ENCODE peak calls at places on chromosome 15, in nine cellular contexts. C is cardiac muscle cell, S is mucosa of descending colon, B is uterus, K is psoas muscle, P is brain microvascular endothelial cell, T is AG10803, L is astrocyte of the spinal cord, D is A673. G is an unnamed sample.

GRCh38 chr15:82587805-82588204 is 47.5 kb upstream of the RPS17 start:
- DNase-seq in P (no peak), D (no peak), S (no peak), C (no peak), L (no peak), T (no peak), B (no peak), K (no peak), G (no peak)

GRCh38 chr15:100733786-100734185 is 131.4 kb downstream of the ASB7 start:
- DNase-seq in P (peak), C (peak), T (peak), B (no peak), D (no peak), L (peak), S (no peak), K (no peak), G (peak)

GRCh38 chr15:86649277-86649676 is 569.6 kb downstream of the AGBL1 start:
- DNase-seq in S (no peak), D (no peak), B (no peak), P (no peak), L (no peak), C (no peak), T (no peak), K (no peak), G (no peak)

GRCh38 chr15:92840149-92840548 is 60.0 kb upstream of the CHD2 start:
- DNase-seq in K (no peak), P (no peak), L (no peak), B (no peak), D (no peak), S (peak), T (no peak), C (no peak), G (no peak)

GRCh38 chr15:70098461-70099166 is 897 bp upstream of the TLE3 start:
- DNase-seq in L (peak), D (peak), S (peak), C (peak), T (no peak), B (peak), K (peak), P (no peak), G (no peak)

GRCh38 chr15:89599021-89599420 is 23.8 kb downstream of the TICRR start:
- DNase-seq in S (no peak), C (peak), P (peak), B (no peak), D (no peak), T (peak), L (no peak), K (no peak), G (no peak)

GRCh38 chr15:29736745-29737023 is 85.6 kb downstream of the TJP1 start:
- DNase-seq in C (no peak), L (peak), K (no peak), P (peak), B (no peak), D (no peak), T (peak), S (no peak), G (peak)

GRCh38 chr15:52337961-52338535 is 42.4 kb upstream of the MYO5C start:
- DNase-seq in D (no peak), S (no peak), K (no peak), L (no peak), T (no peak), P (no peak), B (no peak), C (peak), G (no peak)

GRCh38 chr15:64807751-64808222 is 17.7 kb downstream of the PIF1 start:
- DNase-seq in D (no peak), C (no peak), T (no peak), L (no peak), S (no peak), K (no peak), B (peak), P (no peak), G (no peak)

GRCh38 chr15:73872370-73872769 is 994 bp upstream of the TBC1D21 start:
- DNase-seq in C (peak), P (peak), K (no peak), D (no peak), B (no peak), T (peak), S (no peak), L (no peak), G (peak)

GRCh38 chr15:81174125-81174524 is 22.6 kb upstream of the IL16 start:
- DNase-seq in D (no peak), C (no peak), S (no peak), L (no peak), T (no peak), P (no peak), B (no peak), K (no peak), G (no peak)

GRCh38 chr15:40046721-40047412 is 7.9 kb upstream of the SRP14 start:
- DNase-seq in T (peak), K (no peak), S (no peak), D (peak), B (no peak), L (peak), C (peak), P (peak), G (peak)

GRCh38 chr15:82919231-82919886 is 33.2 kb downstream of the HOMER2 start:
- DNase-seq in C (no peak), D (no peak), L (no peak), S (no peak), P (no peak), T (no peak), B (no peak), K (peak), G (no peak)

GRCh38 chr15:73753250-73754130 is at the start of gene INSYN1:
- DNase-seq in D (peak), K (peak), B (no peak), T (peak), P (no peak), S (no peak), C (peak), L (peak), G (peak)

GRCh38 chr15:35697549-35698299 is 151.8 kb upstream of the DPH6 start:
- DNase-seq in P (peak), B (peak), D (peak), K (no peak), S (no peak), L (peak), C (peak), T (peak), G (peak)

DNA sequence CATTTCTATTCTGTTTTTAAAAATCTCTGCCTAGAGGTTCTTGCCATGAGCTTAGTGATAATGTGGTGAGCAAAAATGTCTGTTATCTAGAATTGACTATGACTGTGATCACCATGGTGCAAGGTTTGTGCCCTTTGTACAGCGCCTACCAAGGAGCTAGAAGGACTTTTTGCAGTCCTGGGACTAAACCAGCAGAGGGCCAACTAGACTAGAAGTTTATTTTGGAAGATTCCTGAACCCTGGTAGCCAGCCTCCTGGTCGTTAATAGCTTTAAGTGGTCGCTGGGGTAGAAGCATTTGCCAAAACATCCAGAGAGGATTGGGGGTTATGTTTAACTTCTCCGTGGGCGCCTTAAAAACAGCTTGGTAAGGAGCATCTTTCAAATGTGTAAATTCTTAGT is 7.8 kb downstream of the SCG5 start:
- DNase-seq in T (peak), K (no peak), P (peak), D (peak), C (peak), S (no peak), L (peak), B (no peak), G (peak)
- TF ChIP-seq CTCF in T (peak), K (no peak), P (peak), D (peak), C (peak), S (no peak), L (peak), B (no peak), G (peak)

GRCh38 chr15:90955911-90956310 is 1.2 kb downstream of the RCCD1 start:
- DNase-seq in P (no peak), S (peak), K (no peak), T (no peak), L (no peak), D (peak), B (no peak), C (no peak), G (no peak)

GRCh38 chr15:90959028-90959595 is 4.4 kb downstream of the RCCD1 start:
- DNase-seq in K (no peak), S (no peak), L (no peak), D (no peak), C (no peak), T (no peak), B (no peak), P (no peak), G (no peak)

GRCh38 chr15:90956551-90957104 is 1.9 kb downstream of the RCCD1 start:
- DNase-seq in C (peak), S (peak), P (peak), B (peak), K (peak), L (peak), T (peak), D (peak), G (peak)

GRCh38 chr15:90957105-90957790 is 2.6 kb downstream of the RCCD1 start:
- DNase-seq in L (peak), T (peak), P (peak), D (peak), K (no peak), S (no peak), C (peak), B (no peak), G (peak)

GRCh38 chr15:90957791-90958190 is 3.1 kb downstream of the RCCD1 start:
- DNase-seq in D (no peak), B (no peak), C (no peak), L (no peak), S (no peak), P (no peak), K (no peak), T (no peak), G (no peak)
- H3K4me3 ChIP-seq in D (peak), B (peak), C (no peak), L (peak), S (no peak), P (peak), K (peak), T (peak), G (peak)

GRCh38 chr15:31366169-31366734 is 39.6 kb downstream of the KLF13 start:
- DNase-seq in C (peak), B (peak), P (no peak), K (peak), L (no peak), D (peak), S (peak), T (peak), G (peak)
- TF ChIP-seq CTCF in C (peak), B (peak), P (peak), K (peak), L (no peak), D (peak), S (no peak), T (peak), G (peak)

GRCh38 chr15:85584791-85585360 is 204.5 kb downstream of the AKAP13 start:
- DNase-seq in C (no peak), K (no peak), P (no peak), L (no peak), B (no peak), T (no peak), S (no peak), D (no peak), G (no peak)
- H3K4me3 ChIP-seq in C (no peak), K (peak), P (no peak), L (no peak), B (no peak), T (no peak), S (no peak), D (no peak), G (no peak)

GRCh38 chr15:79340315-79340602 is 29.3 kb downstream of the TMED3 start:
- DNase-seq in P (no peak), C (no peak), B (no peak), S (no peak), L (no peak), T (no peak), D (no peak), K (no peak), G (no peak)
- TF ChIP-seq CTCF in P (no peak), C (no peak), B (no peak), S (no peak), L (no peak), T (no peak), D (no peak), K (no peak), G (no peak)

GRCh38 chr15:43329960-43330779 is at the start of gene LCMT2:
- DNase-seq in K (peak), B (peak), T (peak), P (peak), C (peak), D (peak), L (peak), S (peak), G (peak)

GRCh38 chr15:43325039-43325438 is 5.3 kb downstream of the LCMT2 start:
- DNase-seq in S (no peak), P (no peak), L (no peak), B (no peak), C (no peak), D (no peak), K (no peak), T (no peak), G (no peak)

GRCh38 chr15:43330780-43331086 is 360 bp upstream of the LCMT2 start:
- DNase-seq in K (no peak), T (no peak), D (no peak), P (no peak), S (no peak), C (no peak), B (no peak), L (no peak), G (no peak)

GRCh38 chr15:43329222-43329959 is 982 bp downstream of the LCMT2 start:
- DNase-seq in D (peak), S (peak), T (no peak), B (peak), P (peak), C (peak), K (no peak), L (peak), G (peak)
- H3K4me3 ChIP-seq in D (peak), S (peak), T (peak), B (peak), P (peak), C (peak), K (peak), L (peak), G (peak)

GRCh38 chr15:62428259-62428658 is 263.2 kb upstream of the C2CD4B start:
- DNase-seq in C (no peak), S (no peak), D (no peak), K (no peak), B (no peak), L (no peak), T (no peak), P (no peak), G (no peak)
- TF ChIP-seq CTCF in C (no peak), S (no peak), D (no peak), K (no peak), B (no peak), L (no peak), T (no peak), P (no peak), G (no peak)

GRCh38 chr15:96043586-96044171 is 286.8 kb upstream of the NR2F2 start:
- DNase-seq in T (no peak), S (no peak), C (no peak), B (no peak), P (no peak), L (no peak), K (no peak), D (no peak), G (no peak)

GRCh38 chr15:96049766-96050165 is 280.7 kb upstream of the NR2F2 start:
- DNase-seq in C (no peak), K (no peak), B (no peak), L (no peak), P (no peak), S (no peak), D (no peak), T (no peak), G (no peak)

GRCh38 chr15:96049323-96049722 is 281.2 kb upstream of the NR2F2 start:
- DNase-seq in K (no peak), S (no peak), P (no peak), T (no peak), D (no peak), B (no peak), C (no peak), L (no peak), G (no peak)

GRCh38 chr15:96047255-96047931 is 283.1 kb upstream of the NR2F2 start:
- DNase-seq in B (peak), D (no peak), C (peak), T (peak), K (no peak), P (peak), S (no peak), L (peak), G (peak)

GRCh38 chr15:96046620-96047240 is 283.8 kb upstream of the NR2F2 start:
- DNase-seq in B (no peak), C (no peak), S (no peak), K (no peak), L (no peak), D (no peak), P (no peak), T (peak), G (peak)
- H3K4me3 ChIP-seq in B (no peak), C (no peak), S (no peak), K (no peak), L (no peak), D (no peak), P (no peak), T (no peak), G (no peak)

GRCh38 chr15:75452968-75453702 is 1.6 kb upstream of the SIN3A start:
- DNase-seq in K (peak), D (peak), L (peak), T (peak), P (peak), S (peak), B (peak), C (peak), G (peak)
- TF ChIP-seq CTCF in K (no peak), D (peak), L (no peak), T (no peak), P (peak), S (no peak), B (no peak), C (peak), G (peak)

GRCh38 chr15:57591237-57591821 is 375 bp upstream of the MYZAP start:
- DNase-seq in D (no peak), S (no peak), C (no peak), T (no peak), B (no peak), L (no peak), K (no peak), P (no peak), G (no peak)

GRCh38 chr15:57594479-57594878 is 2.8 kb downstream of the MYZAP start:
- DNase-seq in L (no peak), S (no peak), B (no peak), D (no peak), K (no peak), T (no peak), P (no peak), C (no peak), G (no peak)

GRCh38 chr15:57591822-57592367 is at the start of gene MYZAP:
- DNase-seq in C (peak), P (no peak), B (peak), K (peak), L (no peak), T (no peak), D (peak), S (peak), G (peak)

GRCh38 chr15:57592836-57593420 is 1.2 kb downstream of the MYZAP start:
- DNase-seq in B (no peak), T (no peak), K (no peak), D (no peak), C (no peak), S (no peak), L (no peak), P (no peak), G (no peak)

DNA sequence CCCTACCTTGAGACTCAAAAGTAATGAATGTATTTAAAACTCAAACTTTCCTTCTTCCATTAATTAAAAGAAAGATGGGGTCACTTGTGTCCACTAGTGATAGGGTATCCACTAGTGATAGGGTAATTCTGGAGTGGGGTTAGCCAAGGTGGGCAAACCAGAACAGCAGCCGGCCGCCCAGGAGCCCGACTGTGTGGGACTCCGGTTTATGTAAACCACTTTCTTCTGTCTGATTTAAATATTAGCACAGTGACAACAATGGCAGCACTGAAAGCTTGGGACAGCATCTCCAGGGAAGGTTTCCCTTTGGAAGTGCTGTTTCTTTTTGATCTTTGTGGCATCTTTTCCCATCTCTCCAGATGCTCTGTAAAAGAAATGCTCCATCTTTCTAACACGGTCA is 722 bp downstream of the MYZAP start:
- DNase-seq in S (no peak), B (no peak), D (no peak), L (no peak), K (no peak), P (no peak), T (no peak), C (no peak), G (no peak)
- H3K4me3 ChIP-seq in S (peak), B (peak), D (peak), L (no peak), K (peak), P (no peak), T (no peak), C (peak), G (no peak)

G was measured in choroid plexus epithelial cell.